ENCODE peak calls at places on chromosomes 4 and X, in five cellular contexts. M is caudate nucleus, V is non-pigmented ciliary epithelial cell, I is NCI-H2029, W is NT2/D1. E is an unnamed sample.

GRCh38 chr4:171203425-171203824 is 609.8 kb upstream of the GALNTL6 start:
- DNase-seq in I (no peak), M (no peak), V (peak; percentile 27), W (no peak), E (no peak)

GRCh38 chr4:95049838-95050237 is 292.1 kb downstream of the BMPR1B start:
- DNase-seq in I (no peak), V (no peak), W (no peak), M (no peak), E (no peak)

GRCh38 chr4:71765349-71765748 is 18.5 kb downstream of the GC start:
- DNase-seq in V (peak; percentile 20), W (no peak), M (no peak), I (no peak), E (no peak)

GRCh38 chr4:3382251-3382650 is 59.5 kb upstream of the HGFAC start:
- DNase-seq in I (no peak), M (no peak), V (no peak), W (no peak), E (no peak)

GRCh38 chr4:183987987-183988392 is 82.9 kb downstream of the STOX2 start:
- DNase-seq in M (peak; percentile 68), W (peak; percentile 54), I (no peak), V (peak; percentile 81), E (no peak)

GRCh38 chrX:107750263-107750662 is 25.3 kb downstream of the TSC22D3 start:
- DNase-seq in M (no peak), I (no peak), V (no peak), W (no peak), E (no peak)

GRCh38 chr4:73648478-73648877 is 28.2 kb upstream of the RASSF6 start:
- DNase-seq in I (peak; percentile 88), W (no peak), M (no peak), V (no peak), E (no peak)

GRCh38 chr4:154124539-154125255 is 335.8 kb upstream of the SFRP2 start:
- DNase-seq in W (no peak), M (no peak), V (peak; percentile 76), I (no peak), E (no peak)

GRCh38 chr4:3679851-3680311 is 86.3 kb upstream of the ADRA2C start:
- DNase-seq in I (no peak), M (no peak), V (no peak), W (no peak), E (no peak)

GRCh38 chr4:6184169-6184568 is 16.2 kb downstream of the JAKMIP1 start:
- DNase-seq in I (no peak), V (no peak), M (no peak), W (no peak), E (no peak)

GRCh38 chrX:57952320-57952678 is 42.0 kb upstream of the ZXDA start:
- DNase-seq in I (no peak), M (no peak), V (no peak), W (no peak), E (no peak)

GRCh38 chrX:1391370-1391706 is 575 bp downstream of the SLC25A6 start:
- DNase-seq in W (no peak), V (no peak), I (no peak), M (no peak), E (no peak)

GRCh38 chr4:166308589-166308988 is 435.6 kb downstream of the TLL1 start:
- DNase-seq in I (no peak), M (no peak), W (no peak), V (no peak), E (no peak)

GRCh38 chr4:138311771-138312535 is 69.8 kb upstream of the SLC7A11 start:
- DNase-seq in I (no peak), M (no peak), W (no peak), V (no peak), E (no peak)

GRCh38 chr4:140330311-140330900 is 43.0 kb upstream of the SCOC start:
- DNase-seq in W (no peak), I (no peak), V (no peak), M (no peak), E (no peak)

GRCh38 chrX:2595258-2595657 is 94.5 kb upstream of the DHRSX start:
- DNase-seq in V (no peak), W (no peak), I (no peak), M (no peak), E (no peak)

GRCh38 chr4:11189756-11190155 is 238.9 kb downstream of the HS3ST1 start:
- DNase-seq in W (no peak), I (no peak), M (no peak), V (no peak), E (no peak)

GRCh38 chr4:113292371-113293042 is 243.1 kb downstream of the ANK2 start:
- DNase-seq in I (no peak), M (peak; percentile 69), W (peak; percentile 72), V (no peak), E (no peak)

GRCh38 chr4:55397024-55397520 is 1.3 kb downstream of the TMEM165 start:
- DNase-seq in V (no peak), I (no peak), M (no peak), W (no peak), E (no peak)

GRCh38 chrX:109537324-109537665 is 651 bp downstream of the NXT2 start:
- DNase-seq in I (no peak), V (peak; percentile 23), W (no peak), M (no peak), E (no peak)

GRCh38 chr4:168560184-168560834 is 63.5 kb downstream of the PALLD start:
- DNase-seq in V (no peak), I (peak; percentile 67), W (no peak), M (no peak), E (no peak)

GRCh38 chr4:158020734-158021346 is 152.0 kb downstream of the GASK1B start:
- DNase-seq in V (peak; percentile 88), M (no peak), W (no peak), I (no peak), E (no peak)

GRCh38 chr4:140105436-140105835 is 48.5 kb downstream of the MAML3 start:
- DNase-seq in W (no peak), I (no peak), V (no peak), M (no peak), E (no peak)

GRCh38 chrX:23386726-23387125 is 52.1 kb downstream of the PTCHD1 start:
- DNase-seq in W (no peak), M (no peak), I (no peak), V (no peak), E (no peak)

GRCh38 chrX:123830309-123830708 is 29.5 kb upstream of the XIAP start:
- DNase-seq in I (peak; percentile 31), V (no peak), M (peak; percentile 8), W (no peak), E (no peak)

GRCh38 chr4:184953421-184953820 is 64.9 kb upstream of the HELT start:
- DNase-seq in V (no peak), M (no peak), I (no peak), W (no peak), E (no peak)

GRCh38 chr4:2714071-2714770 is 41.9 kb downstream of the TNIP2 start:
- DNase-seq in I (peak; percentile 64), V (peak; percentile 26), W (no peak), M (no peak), E (no peak)

GRCh38 chr4:53196872-53197759 is 168.7 kb downstream of the SCFD2 start:
- DNase-seq in I (peak; percentile 41), V (peak; percentile 55), M (no peak), W (peak; percentile 49), E (no peak)

GRCh38 chr4:101914761-101915160 is 124.2 kb downstream of the BANK1 start:
- DNase-seq in V (no peak), I (no peak), M (no peak), W (no peak), E (no peak)

GRCh38 chr4:181193162-181193930 is 1049.9 kb upstream of the TENM3 start:
- DNase-seq in W (peak; percentile 8), I (no peak), V (no peak), M (no peak), E (no peak)

GRCh38 chr4:168656055-168656660 is 159.3 kb downstream of the PALLD start:
- DNase-seq in W (no peak), V (no peak), I (no peak), M (no peak), E (no peak)

GRCh38 chr4:74838746-74839370 is 44.5 kb upstream of the BTC start:
- DNase-seq in M (no peak), I (no peak), W (no peak), V (peak; percentile 34), E (no peak)

GRCh38 chr4:5796976-5797375 is 86.0 kb downstream of the EVC start:
- DNase-seq in W (no peak), I (no peak), V (no peak), M (no peak), E (no peak)

GRCh38 chr4:6221851-6222760 is 21.8 kb upstream of the JAKMIP1 start:
- DNase-seq in M (peak; percentile 70), I (peak; percentile 74), V (no peak), W (peak; percentile 66), E (no peak)

GRCh38 chr4:113708250-113708649 is 53.3 kb downstream of the CAMK2D start:
- DNase-seq in I (peak; percentile 50), V (no peak), W (no peak), M (no peak), E (no peak)

GRCh38 chr4:17189322-17189721 is 290.9 kb upstream of the LDB2 start:
- DNase-seq in M (no peak), W (no peak), V (peak; percentile 43), I (no peak), E (no peak)

GRCh38 chr4:112765317-112765989 is 128.5 kb downstream of the LARP7 start:
- DNase-seq in V (no peak), W (no peak), I (no peak), M (no peak), E (no peak)

E was measured in stimulated activated CD8-positive, alpha-beta memory T cell treated with anti-CD3 and anti-CD28 coated beads, Interleukin-7, amount 100 ng/mL, for 48 hours.